ENCODE peak calls at places on chromosome 14, in eight cellular contexts. G is A549, Z is tibial nerve, Y is ovary, F is stomach, C is H1, W is GM12878, E is sigmoid colon. I is an unnamed sample.

GRCh38 chr14:37985826-37986470 is 221.8 kb upstream of the SSTR1 start:
- DNase-seq in F (peak), C (no peak), E (no peak), G (peak), W (no peak), Y (no peak), Z (peak), I (peak)

GRCh38 chr14:52338282-52338681 is 24.2 kb downstream of the PTGER2 start:
- DNase-seq in F (no peak), E (no peak), C (no peak), Z (no peak), G (peak), W (no peak), Y (no peak), I (no peak)

GRCh38 chr14:86420131-86420530 is 890.2 kb downstream of the FLRT2 start:
- DNase-seq in G (no peak), F (no peak), C (no peak), Z (no peak), E (no peak), Y (no peak), W (no peak), I (no peak)

GRCh38 chr14:75379930-75380270 is 47.9 kb upstream of the JDP2 start:
- DNase-seq in F (no peak), G (no peak), Y (no peak), W (no peak), E (no peak), C (no peak), Z (no peak), I (no peak)

GRCh38 chr14:35420036-35420811 is 15.7 kb upstream of the NFKBIA start:
- DNase-seq in Y (no peak), W (no peak), G (no peak), E (no peak), C (no peak), F (no peak), Z (no peak), I (no peak)

GRCh38 chr14:71399057-71399487 is 491.8 kb downstream of the PCNX1 start:
- DNase-seq in E (no peak), W (peak), F (no peak), Y (no peak), G (no peak), C (no peak), Z (no peak), I (no peak)

GRCh38 chr14:79279645-79280399 is 931.5 kb downstream of the DIO2 start:
- DNase-seq in E (no peak), G (no peak), W (no peak), F (peak), C (no peak), Z (no peak), Y (no peak), I (peak)

GRCh38 chr14:69711065-69711464 is 55.9 kb upstream of the SRSF5 start:
- DNase-seq in Z (no peak), W (no peak), G (no peak), E (peak), C (no peak), F (no peak), Y (peak), I (peak)

GRCh38 chr14:95294834-95295599 is 24.7 kb downstream of the CLMN start:
- DNase-seq in E (no peak), Z (no peak), F (peak), G (peak), C (no peak), Y (no peak), W (no peak), I (no peak)

GRCh38 chr14:35534130-35534883 is at the start of gene INSM2:
- DNase-seq in E (no peak), F (no peak), G (peak), W (no peak), C (no peak), Y (no peak), Z (no peak), I (peak)

GRCh38 chr14:34094384-34094783 is 143.5 kb upstream of the EGLN3 start:
- DNase-seq in W (no peak), F (no peak), Z (no peak), E (no peak), Y (no peak), G (no peak), C (no peak), I (no peak)

GRCh38 chr14:75675265-75675960 is 14.4 kb downstream of the TTLL5 start:
- DNase-seq in Z (no peak), W (no peak), C (no peak), G (no peak), E (no peak), Y (no peak), F (no peak), I (no peak)

GRCh38 chr14:78075033-78075432 is 95.1 kb upstream of the NRXN3 start:
- DNase-seq in Y (no peak), C (no peak), Z (no peak), E (no peak), F (no peak), W (no peak), G (no peak), I (no peak)

GRCh38 chr14:79581912-79582576 is 629.3 kb downstream of the DIO2 start:
- DNase-seq in Z (no peak), C (no peak), W (no peak), F (no peak), G (peak), E (no peak), Y (no peak), I (no peak)

GRCh38 chr14:72525087-72525909 is 368.6 kb downstream of the DPF3 start:
- DNase-seq in G (no peak), Y (no peak), F (no peak), Z (no peak), C (no peak), E (no peak), W (no peak), I (no peak)

GRCh38 chr14:99575043-99576023 is 28.7 kb downstream of the CCDC85C start:
- DNase-seq in Z (no peak), E (no peak), F (peak), G (peak), W (no peak), Y (peak), C (no peak), I (peak)
- TF ChIP-seq EP300 in Z (no peak), E (no peak), F (no peak), G (no peak), W (no peak), Y (no peak), C (no peak), I (peak)

GRCh38 chr14:89364316-89364715 is 52.7 kb downstream of the FOXN3 start:
- DNase-seq in Y (no peak), C (no peak), E (no peak), F (no peak), W (no peak), Z (no peak), G (no peak), I (no peak)
- TF ChIP-seq POLR2A in Y (no peak), C (no peak), E (no peak), F (no peak), W (no peak), Z (no peak), G (no peak), I (no peak)

GRCh38 chr14:92339426-92339825 is 16.5 kb downstream of the SLC24A4 start:
- DNase-seq in Z (no peak), C (no peak), F (no peak), E (no peak), G (no peak), W (no peak), Y (no peak), I (no peak)

GRCh38 chr14:92340938-92341337 is 18.0 kb downstream of the SLC24A4 start:
- DNase-seq in C (no peak), F (no peak), G (no peak), Z (no peak), E (no peak), Y (no peak), W (no peak), I (no peak)

GRCh38 chr14:92340071-92340470 is 17.1 kb downstream of the SLC24A4 start:
- DNase-seq in E (no peak), C (no peak), Y (no peak), F (no peak), W (no peak), G (no peak), Z (no peak), I (no peak)

GRCh38 chr14:92334050-92334449 is 11.1 kb downstream of the SLC24A4 start:
- DNase-seq in E (no peak), Z (no peak), W (no peak), C (no peak), F (no peak), Y (no peak), G (no peak), I (no peak)

DNA sequence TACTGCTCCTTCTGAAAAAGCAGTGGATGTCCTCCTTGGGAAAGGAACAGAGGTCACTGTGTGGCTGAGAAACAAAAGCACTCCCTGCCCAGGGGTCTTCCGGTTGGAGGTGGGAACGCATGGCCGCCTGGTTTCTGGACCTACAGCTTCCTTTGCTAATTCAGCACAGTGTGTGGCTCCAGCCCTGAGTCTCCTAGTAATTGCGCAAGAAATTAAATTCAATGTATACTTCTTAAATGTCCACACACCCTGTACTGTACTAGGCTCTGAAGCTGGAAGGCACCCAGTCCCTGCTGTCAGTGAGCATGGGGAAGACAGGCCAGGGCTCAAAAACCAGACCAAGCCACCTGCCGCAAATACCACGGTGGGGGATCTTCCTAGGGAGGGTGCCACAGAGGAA is 13.4 kb downstream of the SLC24A4 start:
- DNase-seq in Z (no peak), F (no peak), C (no peak), Y (no peak), E (no peak), G (no peak), W (no peak), I (no peak)
- TF ChIP-seq EP300 in Z (no peak), F (no peak), C (no peak), Y (no peak), E (no peak), G (no peak), W (no peak), I (no peak)

GRCh38 chr14:98701377-98701776 is 570.6 kb downstream of the BCL11B start:
- DNase-seq in Z (no peak), W (no peak), C (no peak), G (no peak), Y (no peak), F (no peak), E (no peak), I (no peak)

GRCh38 chr14:98695809-98696208 is 576.2 kb downstream of the BCL11B start:
- DNase-seq in Z (no peak), W (no peak), G (no peak), C (no peak), F (no peak), E (no peak), Y (no peak), I (no peak)

GRCh38 chr14:98698341-98698740 is 573.7 kb downstream of the BCL11B start:
- DNase-seq in G (no peak), W (no peak), C (no peak), Y (no peak), Z (no peak), E (no peak), F (no peak), I (no peak)

GRCh38 chr14:98704441-98704840 is 567.6 kb downstream of the BCL11B start:
- DNase-seq in E (no peak), F (no peak), Y (no peak), C (no peak), Z (no peak), W (no peak), G (no peak), I (no peak)

DNA sequence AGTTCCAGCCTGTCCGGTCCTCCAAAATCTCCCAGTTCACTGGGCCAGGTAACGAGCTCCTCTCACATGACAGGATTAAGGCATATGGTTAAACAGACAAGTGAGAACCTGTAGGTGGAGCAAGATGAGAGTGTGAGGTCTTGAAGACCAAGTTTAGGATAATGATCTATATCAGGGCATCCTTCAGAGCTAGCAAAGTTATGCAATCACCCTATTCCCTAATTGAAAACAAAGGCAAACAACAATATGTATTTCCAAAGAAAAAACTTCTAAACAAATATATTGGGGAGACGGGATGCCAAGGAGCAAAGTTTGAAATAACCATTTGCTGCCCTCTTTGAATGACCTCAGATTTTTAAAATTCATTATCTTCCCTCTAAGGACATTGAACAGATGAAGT is 571.2 kb downstream of the BCL11B start:
- DNase-seq in Z (no peak), C (no peak), F (no peak), E (no peak), Y (no peak), G (no peak), W (no peak), I (no peak)
- TF ChIP-seq POLR2A in Z (no peak), C (no peak), F (no peak), E (no peak), Y (no peak), G (no peak), W (no peak), I (no peak)

GRCh38 chr14:55965851-55966250 is 152.4 kb upstream of the PELI2 start:
- DNase-seq in Z (no peak), C (no peak), F (no peak), G (no peak), Y (no peak), E (no peak), W (no peak), I (no peak)
- TF ChIP-seq EP300 in Z (no peak), C (no peak), F (no peak), G (no peak), Y (no peak), E (no peak), W (no peak), I (no peak)

GRCh38 chr14:24188251-24189058 is at the start of gene IPO4:
- DNase-seq in E (peak), Y (peak), C (peak), Z (peak), G (peak), W (peak), F (peak), I (peak)
- TF ChIP-seq POLR2A in E (no peak), Y (peak), C (peak), Z (peak), G (peak), W (peak), F (no peak), I (peak)

GRCh38 chr14:64509036-64509435 is 4.5 kb downstream of the ZBTB1 start:
- DNase-seq in Z (no peak), Y (no peak), W (no peak), G (peak), E (no peak), C (peak), F (no peak), I (no peak)

GRCh38 chr14:64510825-64511679 is 6.5 kb downstream of the ZBTB1 start:
- DNase-seq in F (peak), Y (no peak), E (peak), G (peak), Z (peak), W (no peak), C (no peak), I (peak)

GRCh38 chr14:64508215-64508776 is 3.7 kb downstream of the ZBTB1 start:
- DNase-seq in F (no peak), Z (no peak), G (no peak), C (no peak), W (peak), Y (no peak), E (no peak), I (no peak)

GRCh38 chr14:64507376-64508156 is 3.0 kb downstream of the ZBTB1 start:
- DNase-seq in C (no peak), F (no peak), W (no peak), Y (no peak), Z (no peak), E (no peak), G (no peak), I (no peak)

DNA sequence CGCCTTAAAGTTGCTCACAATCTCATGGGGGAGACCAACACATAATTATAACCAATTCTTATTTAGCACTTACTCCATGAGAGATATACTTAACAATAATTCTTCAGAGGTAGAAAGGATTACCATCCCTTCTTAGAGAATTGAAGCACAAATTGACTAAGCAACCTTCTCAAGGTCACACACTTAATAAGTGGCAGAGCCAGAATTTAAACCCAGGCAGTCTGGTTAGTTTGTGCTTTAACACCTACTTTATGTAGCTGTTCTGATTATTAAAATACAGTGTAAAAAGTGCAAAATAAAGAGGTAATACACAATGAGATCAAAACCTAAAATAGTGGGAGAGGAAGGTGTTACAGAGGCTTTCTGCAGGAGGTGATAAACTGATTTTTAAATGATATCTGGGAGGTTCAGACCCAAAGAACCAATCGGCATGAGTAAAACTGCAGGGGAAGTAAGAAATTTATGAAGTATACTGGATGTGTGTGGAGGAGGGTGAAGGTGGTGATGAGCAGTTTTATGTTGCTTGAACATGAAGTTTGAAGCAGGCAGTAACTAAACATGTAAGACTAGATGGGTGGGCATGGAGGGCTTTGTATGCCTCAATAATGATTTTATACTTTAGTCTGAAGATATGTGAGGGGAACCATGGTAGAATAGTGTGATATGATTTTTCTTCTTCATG is 5.7 kb downstream of the ZBTB1 start:
- DNase-seq in F (no peak), G (no peak), Y (no peak), E (no peak), Z (no peak), C (no peak), W (no peak), I (no peak)
- TF ChIP-seq EP300 in F (no peak), G (no peak), Y (no peak), E (no peak), Z (no peak), C (no peak), W (no peak), I (no peak)

DNA sequence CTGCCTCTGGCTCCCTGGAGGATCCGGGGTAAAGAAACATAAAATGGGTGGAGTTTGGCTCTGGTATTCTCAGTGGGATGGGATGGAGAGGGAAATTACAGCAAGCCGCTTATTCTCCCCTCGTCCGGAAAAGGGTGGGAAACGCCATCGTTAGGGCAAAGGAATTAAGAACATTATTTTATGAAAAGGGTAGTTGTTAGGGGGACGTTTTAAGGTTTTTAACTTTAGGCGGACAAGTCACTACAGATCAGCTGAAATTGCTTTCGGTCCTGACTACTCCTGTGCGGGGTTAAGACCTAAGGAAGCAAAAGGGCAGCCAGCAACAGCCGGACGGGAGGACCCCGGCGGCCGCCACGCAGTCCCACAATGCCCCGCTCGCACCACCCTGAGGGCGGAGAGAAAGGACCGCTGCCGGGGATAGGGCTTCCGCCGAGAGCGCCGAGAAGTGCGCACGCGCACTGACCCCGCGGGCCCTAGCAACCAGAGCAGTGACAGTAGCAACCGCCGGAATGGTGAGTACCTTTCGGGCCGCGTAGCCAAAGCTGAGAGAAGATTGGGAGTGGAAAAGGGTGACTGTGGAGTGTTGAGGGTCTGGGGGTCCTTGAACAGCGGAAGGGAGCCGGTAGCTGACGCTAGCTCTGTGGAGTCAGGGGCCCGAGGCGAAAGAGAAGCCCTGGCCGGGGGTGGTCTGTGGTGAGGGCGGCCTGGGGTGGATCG is at the start of gene DNAL1:
- DNase-seq in F (peak), Y (peak), W (peak), Z (peak), C (peak), G (peak), E (peak), I (peak)
- TF ChIP-seq POLR2A in F (no peak), Y (peak), W (peak), Z (no peak), C (peak), G (peak), E (peak), I (no peak)

GRCh38 chr14:101235042-101235871 is 326.0 kb upstream of the DIO3 start:
- DNase-seq in G (peak), Y (peak), W (no peak), E (peak), F (peak), Z (peak), C (no peak), I (peak)
- TF ChIP-seq EP300 in G (no peak), Y (no peak), W (no peak), E (no peak), F (no peak), Z (no peak), C (no peak), I (no peak)

I was measured in upper lobe of left lung.